ENCODE peak calls at places on chromosome 4, in six cellular contexts. One of them, this sample, is unnamed.

GRCh38 chr4:183097251-183098079 is 1.6 kb upstream of the WWC2 start:
- DNase-seq in fibroblast of mammary gland: peak; percentile 11
- DNase-seq in AML-193: no peak
- DNase-seq in CD8-positive, alpha-beta T cell: peak; percentile 1
- DNase-seq in thyroid gland: no peak
- DNase-seq in A549: no peak
- DNase-seq in this sample: no peak

GRCh38 chr4:177696438-177696966 is 254.3 kb upstream of the AGA start:
- DNase-seq in CD8-positive, alpha-beta T cell: no peak
- DNase-seq in AML-193: no peak
- DNase-seq in thyroid gland: no peak
- DNase-seq in A549: no peak
- DNase-seq in fibroblast of mammary gland: peak; percentile 30
- DNase-seq in this sample: no peak

GRCh38 chr4:173878701-173879100 is 348.7 kb upstream of the HAND2 start:
- DNase-seq in thyroid gland: no peak
- DNase-seq in A549: no peak
- DNase-seq in fibroblast of mammary gland: peak; percentile 19
- DNase-seq in AML-193: no peak
- DNase-seq in CD8-positive, alpha-beta T cell: no peak
- DNase-seq in this sample: no peak

GRCh38 chr4:187042251-187042650 is 318.6 kb upstream of the FAT1 start:
- DNase-seq in CD8-positive, alpha-beta T cell: no peak
- DNase-seq in AML-193: no peak
- DNase-seq in thyroid gland: no peak
- DNase-seq in A549: no peak
- DNase-seq in fibroblast of mammary gland: no peak
- DNase-seq in this sample: no peak

GRCh38 chr4:2535386-2536192 is 858 bp upstream of the FAM193A start:
- DNase-seq in thyroid gland: peak; percentile 14
- DNase-seq in AML-193: peak; percentile 53
- DNase-seq in CD8-positive, alpha-beta T cell: peak; percentile 20
- DNase-seq in A549: no peak
- DNase-seq in fibroblast of mammary gland: peak; percentile 26
- DNase-seq in this sample: peak; percentile 39

GRCh38 chr4:106478152-106478551 is 109.6 kb upstream of the GIMD1 start:
- DNase-seq in AML-193: no peak
- DNase-seq in thyroid gland: no peak
- DNase-seq in A549: no peak
- DNase-seq in fibroblast of mammary gland: no peak
- DNase-seq in CD8-positive, alpha-beta T cell: no peak
- DNase-seq in this sample: no peak

GRCh38 chr4:8238061-8238511 is 31.5 kb upstream of the HTRA3 start:
- DNase-seq in A549: no peak
- DNase-seq in CD8-positive, alpha-beta T cell: no peak
- DNase-seq in thyroid gland: no peak
- DNase-seq in fibroblast of mammary gland: no peak
- DNase-seq in AML-193: no peak
- DNase-seq in this sample: no peak

GRCh38 chr4:170589597-170590191 is 499.9 kb upstream of the AADAT start:
- DNase-seq in CD8-positive, alpha-beta T cell: no peak
- DNase-seq in fibroblast of mammary gland: peak; percentile 58
- DNase-seq in AML-193: peak; percentile 37
- DNase-seq in thyroid gland: no peak
- DNase-seq in A549: peak; percentile 9
- DNase-seq in this sample: no peak

GRCh38 chr4:112848931-112849330 is 200.5 kb upstream of the ANK2 start:
- DNase-seq in CD8-positive, alpha-beta T cell: no peak
- DNase-seq in A549: no peak
- DNase-seq in thyroid gland: no peak
- DNase-seq in fibroblast of mammary gland: no peak
- DNase-seq in AML-193: no peak
- DNase-seq in this sample: no peak

GRCh38 chr4:165560941-165561340 is 182.1 kb downstream of the CPE start:
- DNase-seq in A549: no peak
- DNase-seq in thyroid gland: no peak
- DNase-seq in AML-193: no peak
- DNase-seq in fibroblast of mammary gland: peak; percentile 37
- DNase-seq in CD8-positive, alpha-beta T cell: no peak
- DNase-seq in this sample: no peak

GRCh38 chr4:76738081-76738931 is 159.6 kb downstream of the SOWAHB start:
- DNase-seq in AML-193: no peak
- DNase-seq in A549: no peak
- DNase-seq in fibroblast of mammary gland: peak; percentile 91
- DNase-seq in thyroid gland: no peak
- DNase-seq in CD8-positive, alpha-beta T cell: no peak
- DNase-seq in this sample: no peak

GRCh38 chr4:38860788-38861424 is 4.3 kb upstream of the TLR6 start:
- DNase-seq in AML-193: peak; percentile 40
- DNase-seq in CD8-positive, alpha-beta T cell: peak; percentile 33
- DNase-seq in fibroblast of mammary gland: peak; percentile 51
- DNase-seq in thyroid gland: peak; percentile 40
- DNase-seq in A549: peak; percentile 42
- DNase-seq in this sample: peak; percentile 43

GRCh38 chr4:173415092-173415491 is 16.2 kb upstream of the SCRG1 start:
- DNase-seq in fibroblast of mammary gland: no peak
- DNase-seq in CD8-positive, alpha-beta T cell: no peak
- DNase-seq in A549: no peak
- DNase-seq in AML-193: peak; percentile 94
- DNase-seq in thyroid gland: no peak
- DNase-seq in this sample: no peak

GRCh38 chr4:10732235-10732975 is 47.8 kb upstream of the CLNK start:
- DNase-seq in fibroblast of mammary gland: no peak
- DNase-seq in AML-193: no peak
- DNase-seq in CD8-positive, alpha-beta T cell: no peak
- DNase-seq in A549: no peak
- DNase-seq in thyroid gland: no peak
- DNase-seq in this sample: no peak

GRCh38 chr4:138047290-138047689 is 194.9 kb downstream of the SLC7A11 start:
- DNase-seq in A549: no peak
- DNase-seq in thyroid gland: no peak
- DNase-seq in CD8-positive, alpha-beta T cell: no peak
- DNase-seq in AML-193: no peak
- DNase-seq in fibroblast of mammary gland: no peak
- DNase-seq in this sample: no peak

GRCh38 chr4:43456383-43456782 is 563.9 kb downstream of the GRXCR1 start:
- DNase-seq in fibroblast of mammary gland: peak; percentile 78
- DNase-seq in CD8-positive, alpha-beta T cell: no peak
- DNase-seq in AML-193: no peak
- DNase-seq in A549: no peak
- DNase-seq in thyroid gland: no peak
- DNase-seq in this sample: no peak

GRCh38 chr4:152459326-152459725 is 76.6 kb downstream of the FBXW7 start:
- DNase-seq in A549: no peak
- DNase-seq in CD8-positive, alpha-beta T cell: no peak
- DNase-seq in AML-193: no peak
- DNase-seq in thyroid gland: no peak
- DNase-seq in fibroblast of mammary gland: no peak
- DNase-seq in this sample: no peak

GRCh38 chr4:2416564-2417195 is 1.8 kb downstream of the ZFYVE28 start:
- DNase-seq in AML-193: no peak
- DNase-seq in fibroblast of mammary gland: no peak
- DNase-seq in CD8-positive, alpha-beta T cell: no peak
- DNase-seq in thyroid gland: peak; percentile 32
- DNase-seq in A549: no peak
- DNase-seq in this sample: no peak

GRCh38 chr4:168920438-168921081 is 89.5 kb downstream of the CBR4 start:
- DNase-seq in A549: no peak
- DNase-seq in AML-193: no peak
- DNase-seq in fibroblast of mammary gland: no peak
- DNase-seq in CD8-positive, alpha-beta T cell: no peak
- DNase-seq in thyroid gland: no peak
- DNase-seq in this sample: no peak

This sample was measured in effector CD4-positive, alpha-beta T cell.